ENCODE peak calls at places on chromosomes 12 and 14, in ten cellular contexts. One of them, this sample, is unnamed.

GRCh38 chr14:31405599-31406251 is 14.6 kb downstream of the HEATR5A start:
- DNase-seq in adipocyte: no peak
- DNase-seq in activated CD4-positive, alpha-beta T cell treated with anti-CD3 and anti-CD28 coated beads, Interleukin-2, amount 10 ng/mL, durations not matched to agents 7 days and 5 days: no peak
- DNase-seq in ureter: no peak
- DNase-seq in prostate gland: no peak
- DNase-seq in foreskin melanocyte: no peak
- DNase-seq in CD8-positive, alpha-beta T cell: no peak
- DNase-seq in OCI-LY7: no peak
- DNase-seq in anterior cingulate cortex: no peak
- DNase-seq in T follicular helper cell: no peak
- DNase-seq in this sample: no peak

GRCh38 chr12:111806304-111806703 is 35.7 kb upstream of the MAPKAPK5 start:
- DNase-seq in adipocyte: no peak
- DNase-seq in activated CD4-positive, alpha-beta T cell treated with anti-CD3 and anti-CD28 coated beads, Interleukin-2, amount 10 ng/mL, durations not matched to agents 7 days and 5 days: no peak
- DNase-seq in ureter: no peak
- DNase-seq in prostate gland: no peak
- DNase-seq in foreskin melanocyte: no peak
- DNase-seq in CD8-positive, alpha-beta T cell: no peak
- DNase-seq in OCI-LY7: no peak
- DNase-seq in anterior cingulate cortex: no peak
- DNase-seq in T follicular helper cell: no peak
- DNase-seq in this sample: no peak

GRCh38 chr14:52694761-52695480 is 437 bp downstream of the ERO1A start:
- DNase-seq in adipocyte: peak
- DNase-seq in activated CD4-positive, alpha-beta T cell treated with anti-CD3 and anti-CD28 coated beads, Interleukin-2, amount 10 ng/mL, durations not matched to agents 7 days and 5 days: peak
- DNase-seq in ureter: no peak
- DNase-seq in prostate gland: peak
- DNase-seq in foreskin melanocyte: no peak
- DNase-seq in CD8-positive, alpha-beta T cell: peak
- DNase-seq in OCI-LY7: peak
- DNase-seq in anterior cingulate cortex: no peak
- DNase-seq in T follicular helper cell: peak
- DNase-seq in this sample: peak

GRCh38 chr14:23392613-23393012 is 15.5 kb downstream of the MYH6 start:
- DNase-seq in adipocyte: no peak
- DNase-seq in activated CD4-positive, alpha-beta T cell treated with anti-CD3 and anti-CD28 coated beads, Interleukin-2, amount 10 ng/mL, durations not matched to agents 7 days and 5 days: no peak
- DNase-seq in ureter: no peak
- DNase-seq in prostate gland: no peak
- DNase-seq in foreskin melanocyte: no peak
- DNase-seq in CD8-positive, alpha-beta T cell: no peak
- DNase-seq in OCI-LY7: no peak
- DNase-seq in anterior cingulate cortex: no peak
- DNase-seq in T follicular helper cell: no peak
- DNase-seq in this sample: no peak

GRCh38 chr12:27844427-27845090 is 64.5 kb upstream of the MANSC4 start:
- DNase-seq in adipocyte: peak
- DNase-seq in activated CD4-positive, alpha-beta T cell treated with anti-CD3 and anti-CD28 coated beads, Interleukin-2, amount 10 ng/mL, durations not matched to agents 7 days and 5 days: no peak
- DNase-seq in ureter: no peak
- DNase-seq in prostate gland: no peak
- DNase-seq in foreskin melanocyte: no peak
- DNase-seq in CD8-positive, alpha-beta T cell: no peak
- DNase-seq in OCI-LY7: no peak
- DNase-seq in anterior cingulate cortex: no peak
- DNase-seq in T follicular helper cell: no peak
- DNase-seq in this sample: no peak

GRCh38 chr14:57634335-57634734 is 140.7 kb upstream of the CCDC198 start:
- DNase-seq in adipocyte: no peak
- DNase-seq in activated CD4-positive, alpha-beta T cell treated with anti-CD3 and anti-CD28 coated beads, Interleukin-2, amount 10 ng/mL, durations not matched to agents 7 days and 5 days: no peak
- DNase-seq in ureter: no peak
- DNase-seq in prostate gland: no peak
- DNase-seq in foreskin melanocyte: no peak
- DNase-seq in CD8-positive, alpha-beta T cell: no peak
- DNase-seq in OCI-LY7: no peak
- DNase-seq in anterior cingulate cortex: no peak
- DNase-seq in T follicular helper cell: no peak
- DNase-seq in this sample: no peak

GRCh38 chr14:89444044-89444443 is 27.0 kb upstream of the FOXN3 start:
- DNase-seq in adipocyte: peak
- DNase-seq in activated CD4-positive, alpha-beta T cell treated with anti-CD3 and anti-CD28 coated beads, Interleukin-2, amount 10 ng/mL, durations not matched to agents 7 days and 5 days: peak
- DNase-seq in ureter: no peak
- DNase-seq in prostate gland: no peak
- DNase-seq in foreskin melanocyte: no peak
- DNase-seq in CD8-positive, alpha-beta T cell: no peak
- DNase-seq in OCI-LY7: peak
- DNase-seq in anterior cingulate cortex: no peak
- DNase-seq in T follicular helper cell: no peak
- DNase-seq in this sample: no peak

GRCh38 chr12:14216405-14217294 is 148.8 kb upstream of the ATF7IP start:
- DNase-seq in adipocyte: peak
- DNase-seq in activated CD4-positive, alpha-beta T cell treated with anti-CD3 and anti-CD28 coated beads, Interleukin-2, amount 10 ng/mL, durations not matched to agents 7 days and 5 days: no peak
- DNase-seq in ureter: no peak
- DNase-seq in prostate gland: no peak
- DNase-seq in foreskin melanocyte: no peak
- DNase-seq in CD8-positive, alpha-beta T cell: no peak
- DNase-seq in OCI-LY7: no peak
- DNase-seq in anterior cingulate cortex: no peak
- DNase-seq in T follicular helper cell: no peak
- DNase-seq in this sample: no peak

GRCh38 chr14:61178226-61179060 is 102.7 kb downstream of the TMEM30B start:
- DNase-seq in adipocyte: peak
- DNase-seq in activated CD4-positive, alpha-beta T cell treated with anti-CD3 and anti-CD28 coated beads, Interleukin-2, amount 10 ng/mL, durations not matched to agents 7 days and 5 days: peak
- DNase-seq in ureter: no peak
- DNase-seq in prostate gland: no peak
- DNase-seq in foreskin melanocyte: peak
- DNase-seq in CD8-positive, alpha-beta T cell: no peak
- DNase-seq in OCI-LY7: no peak
- DNase-seq in anterior cingulate cortex: no peak
- DNase-seq in T follicular helper cell: no peak
- DNase-seq in this sample: no peak

GRCh38 chr12:117084405-117085317 is 14.6 kb downstream of the TESC start:
- DNase-seq in adipocyte: no peak
- DNase-seq in activated CD4-positive, alpha-beta T cell treated with anti-CD3 and anti-CD28 coated beads, Interleukin-2, amount 10 ng/mL, durations not matched to agents 7 days and 5 days: no peak
- DNase-seq in ureter: no peak
- DNase-seq in prostate gland: no peak
- DNase-seq in foreskin melanocyte: no peak
- DNase-seq in CD8-positive, alpha-beta T cell: no peak
- DNase-seq in OCI-LY7: no peak
- DNase-seq in anterior cingulate cortex: no peak
- DNase-seq in T follicular helper cell: no peak
- DNase-seq in this sample: no peak

GRCh38 chr12:1630827-1631591 is 2.0 kb downstream of the WNT5B start:
- DNase-seq in adipocyte: no peak
- DNase-seq in activated CD4-positive, alpha-beta T cell treated with anti-CD3 and anti-CD28 coated beads, Interleukin-2, amount 10 ng/mL, durations not matched to agents 7 days and 5 days: no peak
- DNase-seq in ureter: no peak
- DNase-seq in prostate gland: no peak
- DNase-seq in foreskin melanocyte: no peak
- DNase-seq in CD8-positive, alpha-beta T cell: no peak
- DNase-seq in OCI-LY7: no peak
- DNase-seq in anterior cingulate cortex: no peak
- DNase-seq in T follicular helper cell: no peak
- DNase-seq in this sample: no peak

GRCh38 chr12:131077931-131078391 is 124.3 kb downstream of the ADGRD1 start:
- DNase-seq in adipocyte: no peak
- DNase-seq in activated CD4-positive, alpha-beta T cell treated with anti-CD3 and anti-CD28 coated beads, Interleukin-2, amount 10 ng/mL, durations not matched to agents 7 days and 5 days: no peak
- DNase-seq in ureter: peak
- DNase-seq in prostate gland: no peak
- DNase-seq in foreskin melanocyte: no peak
- DNase-seq in CD8-positive, alpha-beta T cell: no peak
- DNase-seq in OCI-LY7: no peak
- DNase-seq in anterior cingulate cortex: no peak
- DNase-seq in T follicular helper cell: no peak
- DNase-seq in this sample: no peak

GRCh38 chr12:85569261-85569660 is 266.9 kb downstream of the RASSF9 start:
- DNase-seq in adipocyte: no peak
- DNase-seq in activated CD4-positive, alpha-beta T cell treated with anti-CD3 and anti-CD28 coated beads, Interleukin-2, amount 10 ng/mL, durations not matched to agents 7 days and 5 days: no peak
- DNase-seq in ureter: no peak
- DNase-seq in prostate gland: no peak
- DNase-seq in foreskin melanocyte: no peak
- DNase-seq in CD8-positive, alpha-beta T cell: no peak
- DNase-seq in OCI-LY7: no peak
- DNase-seq in anterior cingulate cortex: no peak
- DNase-seq in T follicular helper cell: no peak
- DNase-seq in this sample: no peak

GRCh38 chr12:115132906-115133305 is 448.9 kb upstream of the TBX3 start:
- DNase-seq in adipocyte: no peak
- DNase-seq in activated CD4-positive, alpha-beta T cell treated with anti-CD3 and anti-CD28 coated beads, Interleukin-2, amount 10 ng/mL, durations not matched to agents 7 days and 5 days: no peak
- DNase-seq in ureter: no peak
- DNase-seq in prostate gland: no peak
- DNase-seq in foreskin melanocyte: no peak
- DNase-seq in CD8-positive, alpha-beta T cell: no peak
- DNase-seq in OCI-LY7: no peak
- DNase-seq in anterior cingulate cortex: no peak
- DNase-seq in T follicular helper cell: no peak
- DNase-seq in this sample: no peak

GRCh38 chr12:103930787-103931536 is 752 bp downstream of the HSP90B1 start:
- DNase-seq in adipocyte: peak
- DNase-seq in activated CD4-positive, alpha-beta T cell treated with anti-CD3 and anti-CD28 coated beads, Interleukin-2, amount 10 ng/mL, durations not matched to agents 7 days and 5 days: no peak
- DNase-seq in ureter: peak
- DNase-seq in prostate gland: peak
- DNase-seq in foreskin melanocyte: peak
- DNase-seq in CD8-positive, alpha-beta T cell: no peak
- DNase-seq in OCI-LY7: peak
- DNase-seq in anterior cingulate cortex: no peak
- DNase-seq in T follicular helper cell: no peak
- DNase-seq in this sample: peak

GRCh38 chr12:63298386-63298930 is 147.5 kb upstream of the AVPR1A start:
- DNase-seq in adipocyte: peak
- DNase-seq in activated CD4-positive, alpha-beta T cell treated with anti-CD3 and anti-CD28 coated beads, Interleukin-2, amount 10 ng/mL, durations not matched to agents 7 days and 5 days: no peak
- DNase-seq in ureter: no peak
- DNase-seq in prostate gland: no peak
- DNase-seq in foreskin melanocyte: no peak
- DNase-seq in CD8-positive, alpha-beta T cell: no peak
- DNase-seq in OCI-LY7: no peak
- DNase-seq in anterior cingulate cortex: no peak
- DNase-seq in T follicular helper cell: no peak
- DNase-seq in this sample: no peak

GRCh38 chr12:80778005-80778541 is 61.4 kb downstream of the MYF5 start:
- DNase-seq in adipocyte: peak
- DNase-seq in activated CD4-positive, alpha-beta T cell treated with anti-CD3 and anti-CD28 coated beads, Interleukin-2, amount 10 ng/mL, durations not matched to agents 7 days and 5 days: peak
- DNase-seq in ureter: peak
- DNase-seq in prostate gland: peak
- DNase-seq in foreskin melanocyte: peak
- DNase-seq in CD8-positive, alpha-beta T cell: no peak
- DNase-seq in OCI-LY7: no peak
- DNase-seq in anterior cingulate cortex: no peak
- DNase-seq in T follicular helper cell: no peak
- DNase-seq in this sample: no peak